ENCODE peak calls at places on chromosomes 12 and 14, in five cellular contexts. S is iPS DF 6.9; G is HEK293T; W is NCI-H1105; H is activated CD4-positive, alpha-beta T cell treated with anti-CD3 and anti-CD28 coated beads, Interleukin-2, amount 10 ng/mL, durations not matched to agents 7 days and 5 days. A is an unnamed sample.

GRCh38 chr12:14416658-14417057 is 51.2 kb downstream of the ATF7IP start:
- DNase-seq in S (no peak), G (peak; percentile 34), W (no peak), H (peak; percentile 54), A (no peak)

GRCh38 chr12:24387381-24387780 is 437.9 kb upstream of the SOX5 start:
- DNase-seq in S (no peak), G (no peak), W (no peak), H (no peak), A (no peak)

GRCh38 chr14:102863381-102863780 is 59.1 kb upstream of the AMN start:
- DNase-seq in S (no peak), G (no peak), W (no peak), H (no peak), A (no peak)

GRCh38 chr14:90995785-90996184 is 64.7 kb downstream of the RPS6KA5 start:
- DNase-seq in S (no peak), G (no peak), W (no peak), H (no peak), A (no peak)

GRCh38 chr12:4270670-4271432 is 2.7 kb upstream of the CCND2 start:
- DNase-seq in S (no peak), G (no peak), W (no peak), H (peak; percentile 54), A (no peak)

GRCh38 chr12:132618683-132619043 is at the start of gene P2RX2:
- DNase-seq in S (no peak), G (peak; percentile 46), W (no peak), H (no peak), A (no peak)

GRCh38 chr12:18998343-18999270 is 130.9 kb upstream of the PLEKHA5 start:
- DNase-seq in S (no peak), G (no peak), W (no peak), H (no peak), A (no peak)

GRCh38 chr12:110543252-110543959 is 39.7 kb downstream of the PPTC7 start:
- DNase-seq in S (no peak), G (no peak), W (peak; percentile 45), H (no peak), A (no peak)

GRCh38 chr12:49048953-49049352 is 11.6 kb downstream of the KMT2D start:
- DNase-seq in S (no peak), G (no peak), W (no peak), H (no peak), A (no peak)

GRCh38 chr14:66477567-66477966 is 8.6 kb upstream of the CCDC196 start:
- DNase-seq in S (no peak), G (no peak), W (no peak), H (no peak), A (no peak)

GRCh38 chr14:61861320-61861865 is 99.2 kb downstream of the SNAPC1 start:
- DNase-seq in S (no peak), G (no peak), W (no peak), H (no peak), A (no peak)

GRCh38 chr12:96698521-96698920 is 208.5 kb upstream of the NEDD1 start:
- DNase-seq in S (no peak), G (no peak), W (no peak), H (no peak), A (no peak)